ENCODE peak calls at places on chromosomes 11 and 22, in six cellular contexts. M, V, E, P, R and W are unnamed samples.

GRCh38 chr22:20155330-20156041 is 4.6 kb upstream of the CCDC188 start:
- DNase-seq in M (no peak), V (no peak), E (no peak), P (peak), R (peak), W (peak)

GRCh38 chr11:45660717-45661416 is 4.6 kb downstream of the CHST1 start:
- DNase-seq in M (no peak), V (no peak), E (no peak), P (no peak), R (no peak), W (no peak)

GRCh38 chr11:86591631-86592030 is 80.8 kb downstream of the ME3 start:
- DNase-seq in M (no peak), V (no peak), E (no peak), P (no peak), R (no peak), W (no peak)

GRCh38 chr11:19934828-19935259 is 222.2 kb downstream of the NAV2 start:
- DNase-seq in M (no peak), V (no peak), E (no peak), P (peak), R (no peak), W (no peak)

GRCh38 chr11:112837162-112837826 is 123.9 kb upstream of the NCAM1 start:
- DNase-seq in M (no peak), V (no peak), E (no peak), P (no peak), R (no peak), W (no peak)

GRCh38 chr11:83054904-83055380 is 16.8 kb downstream of the RAB30 start:
- DNase-seq in M (no peak), V (no peak), E (no peak), P (no peak), R (no peak), W (peak)

GRCh38 chr11:9075441-9076000 is 15.9 kb downstream of the SCUBE2 start:
- DNase-seq in M (no peak), V (no peak), E (no peak), P (no peak), R (no peak), W (no peak)

GRCh38 chr11:46009647-46010046 is 87.2 kb downstream of the LARGE2 start:
- DNase-seq in M (no peak), V (no peak), E (no peak), P (no peak), R (no peak), W (no peak)

GRCh38 chr11:131816046-131816445 is 445.6 kb downstream of the NTM start:
- DNase-seq in M (no peak), V (no peak), E (no peak), P (no peak), R (no peak), W (no peak)

GRCh38 chr11:15497366-15497765 is 382.6 kb downstream of the INSC start:
- DNase-seq in M (no peak), V (no peak), E (no peak), P (no peak), R (no peak), W (no peak)

GRCh38 chr11:88051386-88051785 is 123.9 kb downstream of the RAB38 start:
- DNase-seq in M (no peak), V (no peak), E (no peak), P (no peak), R (peak), W (peak)

GRCh38 chr11:2077061-2077802 is 62.0 kb downstream of the IGF2 start:
- DNase-seq in M (no peak), V (peak), E (no peak), P (no peak), R (peak), W (peak)

GRCh38 chr11:86484164-86484794 is 109.6 kb downstream of the CCDC81 start:
- DNase-seq in M (no peak), V (peak), E (no peak), P (peak), R (peak), W (peak)

GRCh38 chr11:76185931-76186401 is 20.3 kb downstream of the WNT11 start:
- DNase-seq in M (no peak), V (no peak), E (no peak), P (no peak), R (no peak), W (no peak)

GRCh38 chr22:27628341-27628740 is 173.2 kb downstream of the MN1 start:
- DNase-seq in M (no peak), V (no peak), E (no peak), P (no peak), R (no peak), W (no peak)

GRCh38 chr22:31616315-31616980 is 45.6 kb downstream of the PISD start:
- DNase-seq in M (no peak), V (no peak), E (no peak), P (no peak), R (no peak), W (peak)

GRCh38 chr22:41862530-41863266 is 29.8 kb downstream of the SREBF2 start:
- DNase-seq in M (no peak), V (no peak), E (no peak), P (no peak), R (no peak), W (no peak)

GRCh38 chr11:284081-285020 is 4.6 kb upstream of the PGGHG start:
- DNase-seq in M (no peak), V (no peak), E (no peak), P (no peak), R (no peak), W (no peak)

GRCh38 chr22:37032535-37033460 is 13.3 kb downstream of the MPST start:
- DNase-seq in M (no peak), V (peak), E (no peak), P (no peak), R (no peak), W (peak)

GRCh38 chr11:77102246-77103210 is at the start of gene OMP:
- DNase-seq in M (no peak), V (no peak), E (no peak), P (no peak), R (no peak), W (no peak)

GRCh38 chr11:11329062-11329806 is 23.8 kb downstream of the CSNK2A3 start:
- DNase-seq in M (no peak), V (no peak), E (no peak), P (no peak), R (no peak), W (no peak)

GRCh38 chr22:42716649-42717127 is 4.0 kb downstream of the A4GALT start:
- DNase-seq in M (no peak), V (no peak), E (no peak), P (no peak), R (no peak), W (no peak)

GRCh38 chr22:41229215-41229614 is 11.5 kb downstream of the CHADL start:
- DNase-seq in M (no peak), V (no peak), E (no peak), P (no peak), R (no peak), W (no peak)

GRCh38 chr22:31897842-31898241 is 46.5 kb upstream of the YWHAH start:
- DNase-seq in M (no peak), V (no peak), E (no peak), P (no peak), R (peak), W (no peak)

GRCh38 chr22:27995801-27996528 is 76.9 kb upstream of the PITPNB start:
- DNase-seq in M (no peak), V (no peak), E (no peak), P (no peak), R (no peak), W (no peak)

GRCh38 chr11:15615412-15616096 is 500.8 kb downstream of the INSC start:
- DNase-seq in M (no peak), V (no peak), E (no peak), P (no peak), R (no peak), W (no peak)

GRCh38 chr22:21978564-21979386 is 3.8 kb downstream of the TOP3B start:
- DNase-seq in M (no peak), V (no peak), E (no peak), P (no peak), R (no peak), W (no peak)

GRCh38 chr11:114366331-114367243 is 33.7 kb downstream of the C11orf71 start:
- DNase-seq in M (no peak), V (no peak), E (no peak), P (no peak), R (peak), W (no peak)

GRCh38 chr11:75492181-75492820 is 33.4 kb downstream of the GDPD5 start:
- DNase-seq in M (peak), V (no peak), E (peak), P (peak), R (peak), W (no peak)

GRCh38 chr11:111836766-111837165 is 34.6 kb downstream of the ALG9 start:
- DNase-seq in M (no peak), V (no peak), E (no peak), P (no peak), R (no peak), W (no peak)

GRCh38 chr22:44286673-44287072 is 26.1 kb downstream of the SHISAL1 start:
- DNase-seq in M (no peak), V (no peak), E (no peak), P (no peak), R (no peak), W (no peak)

DNA sequence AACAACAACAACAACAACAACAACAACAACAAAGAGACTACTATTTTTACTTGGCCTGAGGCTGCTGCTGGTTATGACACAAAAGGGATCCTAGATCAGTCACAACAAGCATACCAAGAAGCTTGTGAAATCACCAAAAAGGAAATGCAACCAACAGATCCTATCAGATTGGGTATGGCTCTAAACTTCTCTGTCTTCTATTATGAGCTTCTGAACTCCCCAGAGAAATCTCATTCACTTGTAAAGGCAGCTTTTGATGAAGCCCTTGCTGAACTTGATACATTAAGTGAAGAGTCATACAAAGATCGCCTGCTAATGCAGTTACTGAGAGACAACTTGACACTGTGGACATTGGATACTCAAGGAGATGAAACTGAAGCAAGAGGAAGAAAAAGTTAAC is 10.4 kb upstream of the MS4A2 start:
- DNase-seq in M (no peak), V (no peak), E (no peak), P (no peak), R (no peak), W (no peak)
- TF ChIP-seq JUN in M (no peak), V (no peak), E (no peak), P (no peak), R (no peak), W (no peak)

GRCh38 chr11:132943737-132944556 is 588.4 kb downstream of the OPCML start:
- DNase-seq in M (peak), V (no peak), E (no peak), P (no peak), R (no peak), W (no peak)
- TF ChIP-seq JUN in M (no peak), V (no peak), E (no peak), P (no peak), R (no peak), W (no peak)

GRCh38 chr11:102004220-102004619 is 43.0 kb upstream of the CFAP300 start:
- DNase-seq in M (no peak), V (no peak), E (no peak), P (no peak), R (no peak), W (no peak)

GRCh38 chr11:102006835-102007566 is 40.2 kb upstream of the CFAP300 start:
- DNase-seq in M (no peak), V (no peak), E (no peak), P (no peak), R (no peak), W (peak)

GRCh38 chr11:102005306-102005705 is 41.9 kb upstream of the CFAP300 start:
- DNase-seq in M (no peak), V (no peak), E (no peak), P (no peak), R (no peak), W (no peak)

GRCh38 chr11:102010776-102011500 is 36.3 kb upstream of the CFAP300 start:
- DNase-seq in M (peak), V (peak), E (peak), P (peak), R (peak), W (peak)

DNA sequence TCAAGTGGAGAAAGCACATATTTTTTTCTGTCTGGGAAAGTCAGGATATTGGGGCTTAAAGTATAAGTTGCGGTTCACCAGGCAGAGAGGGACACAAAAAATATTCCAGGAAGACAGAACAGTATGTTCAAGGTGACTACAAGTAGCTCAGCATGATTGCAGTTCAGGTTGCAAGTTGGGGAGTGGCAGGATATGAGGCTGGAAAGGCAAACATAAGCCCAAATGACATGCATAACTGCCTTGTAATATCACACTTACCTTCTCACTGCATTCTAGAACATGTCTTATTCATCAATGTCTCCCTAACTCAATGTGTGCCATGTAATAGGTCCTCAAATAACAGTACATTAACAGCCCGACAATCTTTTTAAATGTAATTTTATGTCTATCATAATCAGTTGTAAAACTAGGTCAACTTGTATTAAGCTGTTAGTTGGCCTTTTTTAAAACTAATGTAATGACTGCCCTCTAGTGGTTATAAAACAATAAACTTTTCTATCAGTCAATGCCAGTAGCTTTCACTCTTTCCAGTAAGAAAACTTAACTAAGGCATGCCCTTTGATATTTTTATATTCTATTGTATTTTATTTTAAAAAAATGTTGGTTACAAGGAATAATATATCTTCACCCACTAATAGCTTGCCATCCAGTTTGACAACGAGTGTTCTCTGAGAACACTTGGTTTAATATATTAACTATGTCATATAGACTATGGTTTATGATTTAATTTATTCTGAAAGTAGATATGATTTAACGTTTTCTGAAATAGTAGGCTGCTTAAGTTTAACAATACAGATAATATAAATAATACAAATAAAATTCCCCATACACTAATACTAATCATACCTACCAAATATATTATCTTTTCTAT is 39.4 kb upstream of the CFAP300 start:
- DNase-seq in M (no peak), V (peak), E (no peak), P (peak), R (peak), W (peak)
- TF ChIP-seq JUN in M (no peak), V (peak), E (no peak), P (no peak), R (no peak), W (no peak)

GRCh38 chr22:29481265-29482000 is 1.4 kb downstream of the NEFH start:
- DNase-seq in M (peak), V (no peak), E (no peak), P (peak), R (no peak), W (no peak)
- TF ChIP-seq JUN in M (no peak), V (no peak), E (no peak), P (no peak), R (no peak), W (no peak)

DNA sequence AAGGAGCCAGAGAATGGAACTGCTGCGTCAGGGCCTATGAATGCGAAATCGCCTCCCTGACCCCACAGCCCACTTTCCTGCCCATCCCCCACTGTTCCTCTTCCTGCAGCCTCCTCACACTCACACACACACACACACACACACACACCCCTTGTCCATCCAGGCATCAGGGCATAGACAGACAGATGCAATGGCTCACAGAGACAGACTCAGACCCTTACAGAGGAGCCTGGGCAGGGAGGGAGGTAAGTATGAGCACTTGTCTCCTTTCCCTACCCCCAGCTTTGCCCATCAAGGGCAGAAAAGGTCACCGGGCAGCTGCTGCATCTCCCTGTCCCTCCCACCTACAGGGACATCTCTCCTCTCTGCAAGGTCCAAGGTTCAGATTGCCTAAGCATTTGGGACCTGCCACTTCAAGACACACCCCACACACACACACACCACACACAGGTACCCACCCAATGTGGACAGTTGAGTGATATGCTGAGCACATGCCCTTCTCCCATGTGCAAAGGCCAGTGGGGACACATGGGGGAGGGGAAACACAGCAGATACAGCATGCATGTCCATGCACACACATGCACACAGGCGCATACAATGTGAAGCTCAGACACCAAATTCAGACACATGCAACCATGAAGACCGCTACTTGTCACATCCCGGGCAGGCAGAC is 2.0 kb upstream of the NRXN2 start:
- DNase-seq in M (no peak), V (no peak), E (no peak), P (no peak), R (no peak), W (peak)
- TF ChIP-seq JUN in M (no peak), V (no peak), E (no peak), P (no peak), R (no peak), W (no peak)

DNA sequence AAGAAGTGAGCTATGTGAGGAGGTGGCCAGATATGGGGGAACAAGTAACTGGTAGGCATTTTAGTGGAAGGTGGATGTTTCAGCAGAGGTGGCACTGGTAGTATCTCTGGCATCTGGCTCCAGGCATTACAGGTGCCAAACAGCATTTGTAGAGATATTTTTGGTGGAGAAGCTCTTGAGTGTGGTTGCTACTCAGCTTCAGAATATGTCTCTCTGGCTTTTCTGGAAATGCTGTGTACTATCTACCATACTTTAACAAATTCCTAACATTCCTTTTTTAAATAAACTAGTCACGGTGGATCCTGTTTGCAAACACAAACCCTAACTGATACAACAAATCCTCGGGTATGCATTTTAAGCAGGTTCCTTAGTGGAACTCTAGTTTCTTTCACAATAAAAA is 128.0 kb downstream of the BARX2 start:
- DNase-seq in M (no peak), V (no peak), E (no peak), P (no peak), R (no peak), W (no peak)
- TF ChIP-seq JUN in M (no peak), V (no peak), E (no peak), P (no peak), R (no peak), W (no peak)

GRCh38 chr22:35784633-35785032 is 67.0 kb downstream of the APOL5 start:
- DNase-seq in M (no peak), V (no peak), E (no peak), P (no peak), R (no peak), W (no peak)

GRCh38 chr22:35781898-35782297 is 64.2 kb downstream of the APOL5 start:
- DNase-seq in M (no peak), V (no peak), E (no peak), P (no peak), R (no peak), W (no peak)

GRCh38 chr22:35782504-35782903 is 64.8 kb downstream of the APOL5 start:
- DNase-seq in M (no peak), V (no peak), E (no peak), P (no peak), R (no peak), W (no peak)

GRCh38 chr22:35783943-35784614 is 66.4 kb downstream of the APOL5 start:
- DNase-seq in M (no peak), V (peak), E (no peak), P (no peak), R (no peak), W (no peak)

DNA sequence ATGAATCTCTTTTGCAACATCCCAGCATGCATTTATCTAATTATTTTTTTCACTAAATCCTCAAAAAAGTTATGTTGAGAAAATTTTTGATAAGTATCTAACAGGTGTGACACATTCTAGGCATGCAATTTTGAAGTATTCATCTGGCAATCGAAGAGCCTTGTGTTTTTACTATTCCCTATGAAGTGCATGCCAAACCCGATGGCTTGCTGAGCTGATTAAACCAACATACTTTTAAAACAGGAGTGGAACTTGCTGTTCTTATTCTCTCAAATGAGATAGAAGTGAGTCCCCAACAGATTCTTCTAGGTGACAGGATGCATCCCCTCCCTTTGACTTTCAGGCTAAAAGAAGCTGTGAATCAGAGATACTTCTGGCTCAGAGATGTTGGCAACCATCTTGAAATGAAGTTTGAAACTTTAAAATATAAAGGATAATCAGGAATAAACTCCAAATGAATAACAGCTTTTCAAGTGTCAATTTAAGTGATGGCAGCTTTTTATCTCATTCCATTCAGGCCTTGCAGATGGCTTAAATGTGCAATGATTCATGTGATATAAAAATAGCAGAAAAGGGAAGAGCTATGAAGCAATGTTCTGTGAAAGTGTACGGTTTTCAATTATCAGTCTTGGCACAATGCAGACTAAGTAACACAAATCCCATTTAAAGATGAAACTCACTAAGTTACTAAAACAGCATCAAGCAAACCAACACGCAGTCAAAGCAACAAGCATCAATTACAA is 67.7 kb downstream of the APOL5 start:
- DNase-seq in M (no peak), V (no peak), E (no peak), P (no peak), R (peak), W (no peak)
- TF ChIP-seq JUN in M (no peak), V (no peak), E (no peak), P (no peak), R (no peak), W (no peak)

GRCh38 chr22:50186789-50187523 is 1.2 kb downstream of the TRABD start:
- DNase-seq in M (no peak), V (no peak), E (no peak), P (no peak), R (no peak), W (no peak)
- TF ChIP-seq JUN in M (no peak), V (no peak), E (no peak), P (no peak), R (no peak), W (no peak)

GRCh38 chr11:90113541-90113940 is 20.9 kb upstream of the NAALAD2 start:
- DNase-seq in M (no peak), V (no peak), E (no peak), P (no peak), R (peak), W (no peak)
- TF ChIP-seq JUN in M (no peak), V (no peak), E (no peak), P (no peak), R (no peak), W (no peak)